ENCODE peak calls at places on chromosomes 12 and 14, in eight cellular contexts. P, X, H, D, T, B, N and I are unnamed samples.

GRCh38 chr12:125403145-125403789 is 338.0 kb downstream of the AACS start:
- DNase-seq in P (no peak), N (no peak), B (peak), H (peak), T (no peak), D (no peak), X (no peak), I (no peak)

GRCh38 chr12:108634225-108634795 is 616 bp upstream of the SELPLG start:
- DNase-seq in X (no peak), N (peak), P (no peak), T (no peak), D (no peak), H (no peak), B (no peak), I (peak)

GRCh38 chr14:103385994-103386491 is 828 bp downstream of the MARK3 start:
- DNase-seq in N (peak), X (peak), B (no peak), T (no peak), P (no peak), H (no peak), D (no peak), I (peak)

GRCh38 chr12:87652026-87652425 is 377.2 kb downstream of the C12orf50 start:
- DNase-seq in T (no peak), X (no peak), H (no peak), B (no peak), D (no peak), P (no peak), N (no peak), I (no peak)

GRCh38 chr12:122473543-122474323 is 27.0 kb downstream of the ZCCHC8 start:
- DNase-seq in D (no peak), X (no peak), P (no peak), B (no peak), H (no peak), T (peak), N (peak), I (no peak)

GRCh38 chr12:107362960-107363359 is 269.6 kb upstream of the CRY1 start:
- DNase-seq in X (no peak), N (no peak), D (no peak), B (no peak), T (no peak), P (no peak), H (no peak), I (no peak)

GRCh38 chr12:113267621-113268020 is 46.4 kb downstream of the TPCN1 start:
- DNase-seq in P (no peak), N (no peak), X (no peak), D (no peak), H (no peak), B (no peak), T (no peak), I (no peak)

GRCh38 chr14:63938198-63939005 is 85.6 kb downstream of the SYNE2 start:
- DNase-seq in X (no peak), T (no peak), P (no peak), H (no peak), D (no peak), N (peak), B (no peak), I (no peak)

GRCh38 chr14:103094406-103095209 is at the start of gene EXOC3L4:
- DNase-seq in X (no peak), T (no peak), H (no peak), B (no peak), P (no peak), N (no peak), D (no peak), I (no peak)

GRCh38 chr14:63542231-63542999 is 762 bp downstream of the PPP2R5E start:
- DNase-seq in B (no peak), T (peak), X (no peak), P (no peak), D (peak), H (peak), N (no peak), I (peak)

GRCh38 chr14:99718031-99718810 is 34.1 kb downstream of the CYP46A1 start:
- DNase-seq in N (no peak), H (peak), T (no peak), X (no peak), D (no peak), B (peak), P (no peak), I (no peak)

GRCh38 chr12:122789637-122790036 is 15.3 kb downstream of the CCDC62 start:
- DNase-seq in D (no peak), X (no peak), T (no peak), B (no peak), H (no peak), P (no peak), N (no peak), I (no peak)

GRCh38 chr12:6416596-6416995 is 28.2 kb upstream of the CD27 start:
- DNase-seq in T (no peak), D (no peak), H (no peak), B (no peak), P (no peak), N (no peak), X (no peak), I (no peak)

GRCh38 chr14:102208741-102209140 is 69.0 kb downstream of the WDR20 start:
- DNase-seq in B (no peak), P (no peak), X (no peak), H (no peak), D (no peak), N (no peak), T (no peak), I (no peak)